ENCODE peak calls at places on chromosomes 7 and 10, in five cellular contexts. One of them, this sample, is unnamed.

GRCh38 chr10:78448470-78448869 is 414.8 kb downstream of the RPS24 start:
- DNase-seq in endothelial cell of umbilical vein: no peak
- DNase-seq in fibroblast of mammary gland: no peak
- DNase-seq in tibial artery: peak; percentile 24
- DNase-seq in hepatocyte: no peak
- DNase-seq in this sample: no peak

GRCh38 chr7:47354831-47355541 is 226.9 kb downstream of the TNS3 start:
- DNase-seq in fibroblast of mammary gland: no peak
- DNase-seq in hepatocyte: peak; percentile 77
- DNase-seq in tibial artery: no peak
- DNase-seq in endothelial cell of umbilical vein: no peak
- DNase-seq in this sample: peak; percentile 67

GRCh38 chr7:23598321-23598720 is 1.1 kb downstream of the CCDC126 start:
- DNase-seq in fibroblast of mammary gland: no peak
- DNase-seq in hepatocyte: peak; percentile 36
- DNase-seq in tibial artery: no peak
- DNase-seq in endothelial cell of umbilical vein: no peak
- DNase-seq in this sample: no peak

GRCh38 chr10:91901784-91902677 is 7.3 kb downstream of the FGFBP3 start:
- DNase-seq in tibial artery: no peak
- DNase-seq in endothelial cell of umbilical vein: peak; percentile 97
- DNase-seq in fibroblast of mammary gland: peak; percentile 97
- DNase-seq in hepatocyte: peak; percentile 79
- DNase-seq in this sample: no peak

GRCh38 chr7:30173058-30173897 is 38.5 kb downstream of the MTURN start:
- DNase-seq in endothelial cell of umbilical vein: no peak
- DNase-seq in tibial artery: peak; percentile 94
- DNase-seq in fibroblast of mammary gland: peak; percentile 82
- DNase-seq in hepatocyte: peak; percentile 65
- DNase-seq in this sample: peak; percentile 91

GRCh38 chr10:78571286-78571685 is 497.5 kb upstream of the ZMIZ1 start:
- DNase-seq in tibial artery: no peak
- DNase-seq in fibroblast of mammary gland: no peak
- DNase-seq in hepatocyte: no peak
- DNase-seq in endothelial cell of umbilical vein: no peak
- DNase-seq in this sample: no peak

GRCh38 chr10:78925800-78926319 is 142.9 kb upstream of the ZMIZ1 start:
- DNase-seq in endothelial cell of umbilical vein: no peak
- DNase-seq in hepatocyte: peak; percentile 80
- DNase-seq in fibroblast of mammary gland: peak; percentile 97
- DNase-seq in tibial artery: no peak
- DNase-seq in this sample: no peak

GRCh38 chr7:26187380-26188290 is 12.9 kb downstream of the HNRNPA2B1 start:
- DNase-seq in endothelial cell of umbilical vein: no peak
- DNase-seq in tibial artery: no peak
- DNase-seq in hepatocyte: no peak
- DNase-seq in fibroblast of mammary gland: no peak
- DNase-seq in this sample: no peak

GRCh38 chr10:23804125-23804524 is 365.2 kb downstream of the OTUD1 start:
- DNase-seq in hepatocyte: no peak
- DNase-seq in tibial artery: no peak
- DNase-seq in fibroblast of mammary gland: no peak
- DNase-seq in endothelial cell of umbilical vein: no peak
- DNase-seq in this sample: no peak

GRCh38 chr10:44830022-44830421 is 81.1 kb upstream of the TMEM72 start:
- DNase-seq in endothelial cell of umbilical vein: no peak
- DNase-seq in tibial artery: no peak
- DNase-seq in hepatocyte: no peak
- DNase-seq in fibroblast of mammary gland: peak; percentile 45
- DNase-seq in this sample: no peak

GRCh38 chr10:34655286-34656170 is 159.6 kb downstream of the PARD3 start:
- DNase-seq in endothelial cell of umbilical vein: peak; percentile 86
- DNase-seq in hepatocyte: peak; percentile 84
- DNase-seq in tibial artery: no peak
- DNase-seq in fibroblast of mammary gland: peak; percentile 76
- DNase-seq in this sample: no peak

GRCh38 chr7:127704211-127704610 is 52.2 kb downstream of the SND1 start:
- DNase-seq in hepatocyte: no peak
- DNase-seq in fibroblast of mammary gland: no peak
- DNase-seq in tibial artery: no peak
- DNase-seq in endothelial cell of umbilical vein: no peak
- DNase-seq in this sample: no peak

GRCh38 chr7:73976761-73977625 is 51.0 kb upstream of the ELN start:
- DNase-seq in tibial artery: peak; percentile 77
- DNase-seq in hepatocyte: peak; percentile 59
- DNase-seq in fibroblast of mammary gland: peak; percentile 88
- DNase-seq in endothelial cell of umbilical vein: no peak
- DNase-seq in this sample: no peak

GRCh38 chr7:149735779-149736477 is 37.5 kb downstream of the ZNF467 start:
- DNase-seq in endothelial cell of umbilical vein: no peak
- DNase-seq in fibroblast of mammary gland: no peak
- DNase-seq in hepatocyte: no peak
- DNase-seq in tibial artery: peak; percentile 47
- DNase-seq in this sample: no peak

GRCh38 chr10:91198781-91199180 is 21.7 kb upstream of the PCGF5 start:
- DNase-seq in hepatocyte: peak; percentile 39
- DNase-seq in fibroblast of mammary gland: peak; percentile 91
- DNase-seq in endothelial cell of umbilical vein: no peak
- DNase-seq in tibial artery: no peak
- DNase-seq in this sample: no peak

GRCh38 chr10:93235686-93236085 is 162.0 kb downstream of the CYP26A1 start:
- DNase-seq in tibial artery: no peak
- DNase-seq in fibroblast of mammary gland: peak; percentile 92
- DNase-seq in hepatocyte: peak; percentile 61
- DNase-seq in endothelial cell of umbilical vein: no peak
- DNase-seq in this sample: no peak

GRCh38 chr10:19762026-19762425 is 54.2 kb upstream of the PLXDC2 start:
- DNase-seq in fibroblast of mammary gland: no peak
- DNase-seq in endothelial cell of umbilical vein: no peak
- DNase-seq in tibial artery: no peak
- DNase-seq in hepatocyte: no peak
- DNase-seq in this sample: no peak

GRCh38 chr7:116673504-116673865 is 1.5 kb downstream of the MET start:
- DNase-seq in tibial artery: no peak
- DNase-seq in endothelial cell of umbilical vein: peak; percentile 53
- DNase-seq in fibroblast of mammary gland: no peak
- DNase-seq in hepatocyte: no peak
- DNase-seq in this sample: no peak

GRCh38 chr10:55441777-55442176 is 640.7 kb upstream of the PCDH15 start:
- DNase-seq in tibial artery: no peak
- DNase-seq in hepatocyte: no peak
- DNase-seq in endothelial cell of umbilical vein: no peak
- DNase-seq in fibroblast of mammary gland: no peak
- DNase-seq in this sample: no peak

GRCh38 chr10:15877836-15878576 is 17.7 kb upstream of the MINDY3 start:
- DNase-seq in tibial artery: no peak
- DNase-seq in fibroblast of mammary gland: no peak
- DNase-seq in hepatocyte: no peak
- DNase-seq in endothelial cell of umbilical vein: no peak
- DNase-seq in this sample: no peak

GRCh38 chr7:68424643-68425297 is 1173.5 kb upstream of the AUTS2 start:
- DNase-seq in tibial artery: no peak
- DNase-seq in fibroblast of mammary gland: no peak
- DNase-seq in hepatocyte: peak; percentile 22
- DNase-seq in endothelial cell of umbilical vein: no peak
- DNase-seq in this sample: no peak

GRCh38 chr10:123548779-123549178 is 117.4 kb upstream of the GPR26 start:
- DNase-seq in endothelial cell of umbilical vein: no peak
- DNase-seq in hepatocyte: no peak
- DNase-seq in tibial artery: no peak
- DNase-seq in fibroblast of mammary gland: no peak
- DNase-seq in this sample: no peak

GRCh38 chr10:60140681-60141632 is 234.6 kb upstream of the CCDC6 start:
- DNase-seq in tibial artery: no peak
- DNase-seq in hepatocyte: peak; percentile 75
- DNase-seq in endothelial cell of umbilical vein: no peak
- DNase-seq in fibroblast of mammary gland: peak; percentile 18
- DNase-seq in this sample: peak; percentile 22

GRCh38 chr10:72730462-72730861 is 38.5 kb downstream of the MCU start:
- DNase-seq in endothelial cell of umbilical vein: no peak
- DNase-seq in fibroblast of mammary gland: peak; percentile 77
- DNase-seq in hepatocyte: no peak
- DNase-seq in tibial artery: no peak
- DNase-seq in this sample: no peak

GRCh38 chr7:100865971-100866720 is 1.0 kb upstream of the TRIP6 start:
- DNase-seq in hepatocyte: no peak
- DNase-seq in endothelial cell of umbilical vein: peak; percentile 67
- DNase-seq in fibroblast of mammary gland: no peak
- DNase-seq in tibial artery: peak; percentile 92
- DNase-seq in this sample: peak; percentile 76

DNA sequence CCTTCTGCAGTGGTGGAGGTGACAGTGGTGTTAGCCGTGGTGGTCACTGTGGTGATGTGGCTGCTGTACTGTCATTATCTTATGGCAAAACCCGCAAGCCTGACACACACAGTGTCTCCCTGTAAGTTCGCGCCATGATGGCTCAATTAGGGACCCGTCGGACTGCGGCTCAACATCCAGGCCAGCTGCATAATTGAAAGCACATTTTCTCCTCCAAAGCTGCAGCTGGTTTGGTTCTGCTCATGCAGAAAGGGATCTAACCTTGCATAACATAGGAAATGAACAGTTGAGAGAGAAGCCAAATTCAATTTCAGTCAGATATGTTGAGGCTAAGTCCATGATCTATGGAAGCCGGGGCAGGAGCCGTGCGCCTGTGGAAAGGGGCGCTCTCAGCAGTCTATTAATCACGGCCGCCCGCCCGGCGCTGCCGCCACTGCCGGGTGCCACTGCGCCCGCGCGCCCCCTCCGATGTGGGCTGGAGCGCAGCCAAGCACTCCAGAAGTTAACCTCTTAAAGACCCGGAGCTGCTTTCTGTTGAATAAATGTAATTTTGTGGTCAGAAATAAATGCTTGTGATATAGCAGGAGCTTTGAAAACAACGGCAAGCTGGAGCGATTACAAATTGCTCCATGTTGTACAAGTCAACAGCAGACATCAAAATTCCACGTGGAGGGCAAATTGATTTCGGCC is 227.7 kb downstream of the CUX1 start:
- DNase-seq in tibial artery: peak; percentile 63
- DNase-seq in fibroblast of mammary gland: peak; percentile 96
- DNase-seq in hepatocyte: peak; percentile 67
- DNase-seq in endothelial cell of umbilical vein: no peak
- DNase-seq in this sample: peak; percentile 62
- H3K4me3 ChIP-seq in tibial artery: peak overlapping the region; percentile 41
- H3K4me3 ChIP-seq in fibroblast of mammary gland: no peak overlapping the region
- H3K4me3 ChIP-seq in hepatocyte: no peak overlapping the region
- H3K4me3 ChIP-seq in endothelial cell of umbilical vein: no peak overlapping the region
- H3K4me3 ChIP-seq in this sample: no peak overlapping the region

GRCh38 chr10:104333728-104334373 is 4.4 kb downstream of the ITPRIP start:
- DNase-seq in hepatocyte: no peak
- DNase-seq in fibroblast of mammary gland: peak; percentile 37
- DNase-seq in tibial artery: peak; percentile 51
- DNase-seq in endothelial cell of umbilical vein: no peak
- DNase-seq in this sample: peak; percentile 26
- H3K4me3 ChIP-seq in hepatocyte: no peak overlapping the region
- H3K4me3 ChIP-seq in fibroblast of mammary gland: no peak overlapping the region
- H3K4me3 ChIP-seq in tibial artery: no peak overlapping the region
- H3K4me3 ChIP-seq in endothelial cell of umbilical vein: no peak overlapping the region
- H3K4me3 ChIP-seq in this sample: no peak overlapping the region

GRCh38 chr7:53500076-53500475 is 464.6 kb downstream of the POM121L12 start:
- DNase-seq in fibroblast of mammary gland: no peak
- DNase-seq in endothelial cell of umbilical vein: no peak
- DNase-seq in tibial artery: no peak
- DNase-seq in hepatocyte: no peak
- DNase-seq in this sample: no peak
- H3K4me3 ChIP-seq in fibroblast of mammary gland: no peak overlapping the region
- H3K4me3 ChIP-seq in endothelial cell of umbilical vein: no peak overlapping the region
- H3K4me3 ChIP-seq in tibial artery: no peak overlapping the region
- H3K4me3 ChIP-seq in hepatocyte: no peak overlapping the region
- H3K4me3 ChIP-seq in this sample: no peak overlapping the region

DNA sequence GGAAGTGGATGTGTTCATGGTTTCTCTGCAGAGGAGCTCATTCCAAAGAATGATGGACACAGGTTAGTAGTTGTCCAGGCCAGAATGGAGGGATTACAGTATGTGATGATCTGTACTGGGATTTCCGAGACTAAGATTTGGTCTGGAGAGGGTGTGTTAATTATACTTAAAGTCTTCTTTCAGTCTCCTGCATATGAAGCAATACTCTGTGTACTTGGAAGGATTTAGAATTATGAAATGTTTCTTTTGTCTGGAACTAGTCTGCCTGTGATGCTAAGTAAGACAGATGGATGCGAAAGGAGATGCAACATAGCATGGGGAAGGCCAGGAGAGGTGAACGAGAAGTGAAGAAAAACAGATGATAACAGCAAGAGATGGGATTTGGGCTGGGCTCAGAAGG is 305.1 kb upstream of the LYZL1 start:
- DNase-seq in endothelial cell of umbilical vein: no peak
- DNase-seq in fibroblast of mammary gland: no peak
- DNase-seq in hepatocyte: no peak
- DNase-seq in tibial artery: no peak
- DNase-seq in this sample: no peak
- H3K4me3 ChIP-seq in endothelial cell of umbilical vein: no peak overlapping the region
- H3K4me3 ChIP-seq in fibroblast of mammary gland: no peak overlapping the region
- H3K4me3 ChIP-seq in hepatocyte: no peak overlapping the region
- H3K4me3 ChIP-seq in tibial artery: no peak overlapping the region
- H3K4me3 ChIP-seq in this sample: no peak overlapping the region

GRCh38 chr10:28774051-28774995 is 97.0 kb downstream of the BAMBI start:
- DNase-seq in hepatocyte: no peak
- DNase-seq in fibroblast of mammary gland: no peak
- DNase-seq in tibial artery: no peak
- DNase-seq in endothelial cell of umbilical vein: no peak
- DNase-seq in this sample: no peak

GRCh38 chr10:28776519-28776918 is 99.2 kb downstream of the BAMBI start:
- DNase-seq in tibial artery: no peak
- DNase-seq in hepatocyte: no peak
- DNase-seq in fibroblast of mammary gland: no peak
- DNase-seq in endothelial cell of umbilical vein: no peak
- DNase-seq in this sample: no peak

GRCh38 chr10:28778524-28778923 is 101.2 kb downstream of the BAMBI start:
- DNase-seq in tibial artery: no peak
- DNase-seq in fibroblast of mammary gland: no peak
- DNase-seq in hepatocyte: no peak
- DNase-seq in endothelial cell of umbilical vein: no peak
- DNase-seq in this sample: no peak

GRCh38 chr10:28777911-28778310 is 100.6 kb downstream of the BAMBI start:
- DNase-seq in tibial artery: no peak
- DNase-seq in hepatocyte: no peak
- DNase-seq in endothelial cell of umbilical vein: no peak
- DNase-seq in fibroblast of mammary gland: no peak
- DNase-seq in this sample: no peak

DNA sequence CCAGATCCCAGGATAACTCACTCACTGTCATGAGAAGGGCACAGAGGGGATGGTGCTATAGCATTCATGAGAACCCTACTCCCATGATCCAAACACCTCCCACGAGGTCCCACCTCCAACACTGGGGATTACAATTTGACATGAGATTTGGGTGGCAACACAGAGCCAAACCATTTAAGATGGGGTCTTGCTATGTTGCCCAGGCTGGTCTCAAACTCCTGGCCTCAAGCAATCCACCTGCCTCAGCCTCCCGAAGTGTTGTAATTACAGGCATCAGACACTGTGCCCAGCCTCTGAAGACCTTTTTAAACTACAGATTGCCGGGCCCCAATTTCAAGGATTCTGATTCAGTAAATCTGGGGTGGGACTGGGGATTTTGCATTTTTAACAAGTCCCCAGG is 98.5 kb downstream of the BAMBI start:
- DNase-seq in endothelial cell of umbilical vein: no peak
- DNase-seq in fibroblast of mammary gland: no peak
- DNase-seq in hepatocyte: no peak
- DNase-seq in tibial artery: no peak
- DNase-seq in this sample: no peak
- H3K4me3 ChIP-seq in endothelial cell of umbilical vein: no peak overlapping the region
- H3K4me3 ChIP-seq in fibroblast of mammary gland: no peak overlapping the region
- H3K4me3 ChIP-seq in hepatocyte: no peak overlapping the region
- H3K4me3 ChIP-seq in tibial artery: no peak overlapping the region
- H3K4me3 ChIP-seq in this sample: no peak overlapping the region

This sample was measured in heart left ventricle.